ENCODE peak calls at places on chromosomes 2 and 18, in six cellular contexts. I is DMS 273 treated with DMSO at 0.1 percent for 48 hours; M is Ammon's horn; P is stimulated activated CD8-positive, alpha-beta memory T cell treated with anti-CD3 and anti-CD28 coated beads, Interleukin-4, amount 100 ng/mL, for 48 hours; U is OCI-M1; T is activated naive CD8-positive, alpha-beta T cell treated with anti-CD3 and anti-CD28 coated beads, Interleukin-2, amount 50 U/mL, for 16 hours. R is an unnamed sample.

GRCh38 chr18:75408554-75409506 is 18.7 kb downstream of the SMIM21 start:
- DNase-seq in I (no peak), M (peak), P (peak), U (peak), T (no peak), R (peak)

GRCh38 chr2:224046752-224047151 is 7.7 kb upstream of the SERPINE2 start:
- DNase-seq in I (no peak), M (no peak), P (no peak), U (no peak), T (no peak), R (no peak)

GRCh38 chr2:23522726-23523410 is 137.9 kb downstream of the KLHL29 start:
- DNase-seq in I (no peak), M (no peak), P (no peak), U (no peak), T (no peak), R (no peak)

GRCh38 chr2:151302286-151302878 is 12.9 kb upstream of the NMI start:
- DNase-seq in I (no peak), M (no peak), P (no peak), U (no peak), T (no peak), R (no peak)

GRCh38 chr2:120626566-120626965 is 109.1 kb upstream of the GLI2 start:
- DNase-seq in I (no peak), M (no peak), P (no peak), U (no peak), T (no peak), R (no peak)

GRCh38 chr2:132991464-132992045 is 321.6 kb upstream of the LYPD1 start:
- DNase-seq in I (no peak), M (no peak), P (no peak), U (no peak), T (no peak), R (no peak)

GRCh38 chr2:74501335-74502071 is 2.1 kb upstream of the LBX2 start:
- DNase-seq in I (no peak), M (no peak), P (no peak), U (no peak), T (no peak), R (no peak)

GRCh38 chr2:47230418-47230817 is 75.3 kb upstream of the STPG4 start:
- DNase-seq in I (no peak), M (peak), P (no peak), U (no peak), T (no peak), R (no peak)

GRCh38 chr2:191311627-191312026 is 66.4 kb downstream of the MYO1B start:
- DNase-seq in I (no peak), M (no peak), P (no peak), U (peak), T (no peak), R (peak)

GRCh38 chr18:13381907-13382682 is 163.5 kb downstream of the LDLRAD4 start:
- DNase-seq in I (no peak), M (peak), P (peak), U (no peak), T (no peak), R (no peak)

R was measured in HS-5.